ENCODE peak calls at places on chromosomes 12 and 14, in ten cellular contexts. M is memory B cell; P is stimulated activated CD8-positive, alpha-beta memory T cell treated with anti-CD3 and anti-CD28 coated beads, Interleukin-7, amount 100 ng/mL, for 48 hours; U is amygdala; D is T-helper 1 cell; S is Right ventricle myocardium inferior; F is activated naive CD8-positive, alpha-beta T cell treated with anti-CD3 and anti-CD28 coated beads, Interleukin-2, amount 50 U/mL, for 24 hours; Q is occipital lobe; R is head of caudate nucleus; A is ovary. T is an unnamed sample.
A peak's percentile ranks its signal among the peaks of the same experiment; 100 is the strongest.

GRCh38 chr12:11863988-11864387 is 206.8 kb upstream of the BCL2L14 start:
- DNase-seq in D (no peak), M (no peak), P (no peak), U (no peak), Q (no peak), A (no peak), F (no peak), S (no peak), R (no peak), T (no peak)

GRCh38 chr12:32598688-32599087 is 80.4 kb upstream of the DNM1L start:
- DNase-seq in R (no peak), F (no peak), P (no peak), M (no peak), U (no peak), Q (no peak), A (no peak), D (no peak), S (no peak), T (no peak)

GRCh38 chr14:58815046-58815701 is 177.4 kb downstream of the DACT1 start:
- DNase-seq in M (no peak), F (no peak), P (no peak), A (no peak), S (no peak), U (no peak), R (no peak), Q (no peak), D (no peak), T (no peak)

GRCh38 chr12:4386756-4387155 is 7.2 kb upstream of the FGF23 start:
- DNase-seq in Q (no peak), R (no peak), S (no peak), P (no peak), U (no peak), F (no peak), A (no peak), M (no peak), D (no peak), T (no peak)

GRCh38 chr12:101877816-101878811 is 734 bp downstream of the DRAM1 start:
- DNase-seq in P (no peak), U (no peak), A (peak; percentile 35), M (no peak), F (no peak), R (no peak), S (peak; percentile 78), Q (no peak), D (peak; percentile 7), T (no peak)

GRCh38 chr12:94710933-94711332 is 60.6 kb upstream of the TMCC3 start:
- DNase-seq in D (no peak), U (no peak), M (no peak), P (no peak), F (peak; percentile 19), R (no peak), S (no peak), A (no peak), Q (no peak), T (peak; percentile 2)

GRCh38 chr12:122888232-122888752 is 7.6 kb downstream of the VPS37B start:
- DNase-seq in D (peak; percentile 38), R (no peak), F (no peak), P (no peak), M (no peak), Q (no peak), S (no peak), A (no peak), U (no peak), T (peak; percentile 74)

GRCh38 chr14:89651805-89652204 is 234.8 kb upstream of the FOXN3 start:
- DNase-seq in Q (no peak), A (no peak), U (no peak), M (no peak), D (no peak), R (no peak), P (no peak), S (no peak), F (no peak), T (no peak)

GRCh38 chr14:62347658-62348057 is 585.4 kb downstream of the SNAPC1 start:
- DNase-seq in A (no peak), P (no peak), R (no peak), M (no peak), D (no peak), S (no peak), F (no peak), U (no peak), Q (no peak), T (no peak)

GRCh38 chr14:56300495-56300894 is 182.3 kb downstream of the PELI2 start:
- DNase-seq in S (no peak), A (no peak), F (no peak), Q (no peak), M (no peak), P (no peak), D (no peak), U (no peak), R (no peak), T (no peak)

GRCh38 chr12:43669373-43669772 is 89.2 kb downstream of the PUS7L start:
- DNase-seq in P (no peak), Q (no peak), D (no peak), U (no peak), S (no peak), A (no peak), F (no peak), M (no peak), R (no peak), T (no peak)

GRCh38 chr12:30866256-30866655 is 60.3 kb upstream of the TSPAN11 start:
- DNase-seq in A (no peak), Q (no peak), P (no peak), F (no peak), S (no peak), D (no peak), U (no peak), M (no peak), R (no peak), T (no peak)

GRCh38 chr12:47779301-47779942 is 6.4 kb downstream of the SLC48A1 start:
- DNase-seq in U (peak; percentile 79), D (peak; percentile 72), P (peak; percentile 75), F (peak; percentile 94), A (peak; percentile 84), R (peak; percentile 94), S (peak; percentile 92), M (peak; percentile 94), Q (peak; percentile 84), T (peak; percentile 85)

GRCh38 chr12:109844091-109844490 is 10.9 kb upstream of the TRPV4 start:
- DNase-seq in R (no peak), Q (no peak), P (no peak), S (no peak), U (no peak), M (no peak), A (no peak), F (no peak), D (no peak), T (no peak)

GRCh38 chr14:89912667-89913211 is 41.8 kb downstream of the EFCAB11 start:
- DNase-seq in F (no peak), U (no peak), Q (peak; percentile 15), A (no peak), P (no peak), M (no peak), R (peak; percentile 47), S (no peak), D (no peak), T (no peak)

GRCh38 chr14:92942976-92943710 is 20.2 kb downstream of the CHGA start:
- DNase-seq in P (no peak), R (no peak), U (no peak), A (no peak), Q (no peak), F (no peak), S (peak; percentile 68), M (no peak), D (no peak), T (no peak)

GRCh38 chr12:82242729-82243128 is 115.5 kb downstream of the CCDC59 start:
- DNase-seq in U (no peak), M (no peak), D (no peak), S (no peak), R (no peak), Q (no peak), F (no peak), A (no peak), P (no peak), T (no peak)

GRCh38 chr12:63521706-63522105 is 146.6 kb downstream of the DPY19L2 start:
- DNase-seq in A (no peak), M (no peak), R (no peak), F (no peak), Q (no peak), S (no peak), U (no peak), P (no peak), D (no peak), T (no peak)

GRCh38 chr12:122473543-122474323 is 27.0 kb downstream of the ZCCHC8 start:
- DNase-seq in S (no peak), A (peak; percentile 42), R (no peak), Q (no peak), P (peak; percentile 49), M (no peak), D (no peak), U (no peak), F (peak; percentile 68), T (no peak)

GRCh38 chr14:30681752-30682355 is 59.7 kb downstream of the SCFD1 start:
- DNase-seq in S (no peak), M (no peak), A (no peak), R (no peak), F (no peak), P (no peak), U (no peak), Q (no peak), D (no peak), T (no peak)

GRCh38 chr14:86088156-86088555 is 558.2 kb downstream of the FLRT2 start:
- DNase-seq in R (no peak), Q (no peak), U (no peak), A (no peak), S (no peak), M (no peak), D (no peak), F (no peak), P (no peak), T (no peak)

GRCh38 chr12:109421355-109422087 is 55.6 kb downstream of the KCTD10 start:
- DNase-seq in R (no peak), S (no peak), F (no peak), Q (no peak), U (no peak), D (no peak), P (no peak), M (no peak), A (no peak), T (no peak)

GRCh38 chr12:20444595-20445170 is 76.3 kb downstream of the PDE3A start:
- DNase-seq in F (no peak), P (no peak), Q (no peak), M (no peak), U (no peak), S (no peak), R (no peak), D (no peak), A (no peak), T (no peak)

GRCh38 chr12:2339022-2339431 is 286.2 kb downstream of the CACNA1C start:
- DNase-seq in M (no peak), S (no peak), Q (no peak), F (no peak), A (no peak), U (no peak), D (no peak), P (no peak), R (no peak), T (no peak)

GRCh38 chr14:55306938-55307589 is 35.8 kb downstream of the FBXO34 start:
- DNase-seq in S (no peak), F (no peak), R (no peak), D (no peak), P (no peak), A (no peak), Q (no peak), U (no peak), M (no peak), T (no peak)

GRCh38 chr12:59119676-59120075 is 199.4 kb upstream of the LRIG3 start:
- DNase-seq in A (no peak), U (no peak), Q (no peak), S (no peak), R (no peak), P (no peak), D (no peak), M (no peak), F (no peak), T (no peak)

GRCh38 chr14:88078525-88078924 is 73.6 kb downstream of the GPR65 start:
- DNase-seq in U (no peak), M (no peak), Q (no peak), R (no peak), S (no peak), D (no peak), A (no peak), F (no peak), P (no peak), T (no peak)

GRCh38 chr14:59265808-59266207 is 77.3 kb downstream of the DAAM1 start:
- DNase-seq in Q (no peak), M (no peak), R (no peak), D (no peak), U (no peak), S (no peak), P (no peak), F (peak; percentile 30), A (no peak), T (no peak)